ENCODE peak calls at places on chromosome 4, in nine cellular contexts. A, W, I, G, E, X, Z, F and U are unnamed samples.

GRCh38 chr4:8191136-8191747 is 7.8 kb upstream of the SH3TC1 start:
- DNase-seq in E (peak), I (peak), X (no peak), F (no peak), G (peak), A (peak), W (peak), Z (peak), U (peak)

GRCh38 chr4:101211146-101211553 is 136.2 kb downstream of the PPP3CA start:
- DNase-seq in F (no peak), E (peak), Z (no peak), A (peak), X (no peak), W (no peak), I (no peak), G (no peak), U (no peak)

GRCh38 chr4:160523236-160523635 is 1420.4 kb downstream of the RAPGEF2 start:
- DNase-seq in E (peak), Z (no peak), G (no peak), X (no peak), A (no peak), I (no peak), W (no peak), F (no peak), U (no peak)

GRCh38 chr4:115454228-115454627 is 340.8 kb upstream of the NDST4 start:
- DNase-seq in X (no peak), G (no peak), W (no peak), Z (no peak), E (no peak), A (no peak), F (no peak), I (no peak), U (no peak)

GRCh38 chr4:52963976-52964375 is 101.9 kb downstream of the RASL11B start:
- DNase-seq in W (no peak), E (no peak), A (no peak), G (no peak), X (no peak), Z (no peak), F (no peak), I (no peak), U (no peak)

GRCh38 chr4:61657016-61657415 is 456.9 kb downstream of the ADGRL3 start:
- DNase-seq in A (no peak), W (no peak), G (no peak), F (no peak), X (no peak), I (no peak), Z (no peak), E (no peak), U (no peak)

GRCh38 chr4:26931961-26932360 is 71.3 kb downstream of the STIM2 start:
- DNase-seq in E (peak), F (no peak), A (no peak), Z (no peak), I (no peak), W (no peak), X (no peak), G (no peak), U (no peak)

GRCh38 chr4:151540728-151541437 is 131.9 kb downstream of the FHIP1A start:
- DNase-seq in W (no peak), E (peak), A (peak), Z (peak), G (no peak), X (no peak), I (no peak), F (no peak), U (no peak)

GRCh38 chr4:140637836-140638235 is 69.1 kb upstream of the UCP1 start:
- DNase-seq in E (peak), X (no peak), F (peak), A (no peak), I (no peak), W (no peak), Z (no peak), G (no peak), U (peak)

GRCh38 chr4:26197018-26197779 is 123.6 kb upstream of the RBPJ start:
- DNase-seq in Z (no peak), A (peak), I (peak), F (no peak), X (no peak), E (peak), G (peak), W (no peak), U (peak)

GRCh38 chr4:8202526-8203375 is 3.7 kb downstream of the SH3TC1 start:
- DNase-seq in A (no peak), F (no peak), W (no peak), X (no peak), E (no peak), G (no peak), I (no peak), Z (no peak), U (no peak)

GRCh38 chr4:24473309-24473721 is 111.0 kb downstream of the DHX15 start:
- DNase-seq in F (peak), X (peak), I (no peak), E (peak), A (peak), W (no peak), Z (peak), G (peak), U (peak)

GRCh38 chr4:17781072-17781830 is at the start of gene FAM184B:
- DNase-seq in G (peak), A (peak), W (no peak), X (peak), I (no peak), Z (no peak), E (peak), F (peak), U (no peak)

GRCh38 chr4:94390804-94391410 is 48.3 kb upstream of the HPGDS start:
- DNase-seq in W (no peak), I (no peak), E (no peak), Z (no peak), X (no peak), F (no peak), G (no peak), A (no peak), U (peak)

GRCh38 chr4:123291329-123291728 is 105.3 kb upstream of the SPRY1 start:
- DNase-seq in G (no peak), A (no peak), E (no peak), X (no peak), W (no peak), Z (no peak), F (no peak), I (no peak), U (no peak)

GRCh38 chr4:61817071-61817470 is 616.9 kb downstream of the ADGRL3 start:
- DNase-seq in E (no peak), Z (no peak), F (no peak), I (no peak), X (no peak), W (no peak), G (no peak), A (no peak), U (no peak)

GRCh38 chr4:111399523-111400135 is 745.6 kb upstream of the FAM241A start:
- DNase-seq in Z (no peak), W (no peak), G (no peak), F (no peak), I (no peak), E (peak), X (no peak), A (peak), U (no peak)

GRCh38 chr4:174714393-174715211 is 114.4 kb downstream of the GLRA3 start:
- DNase-seq in A (peak), G (no peak), W (no peak), E (peak), F (peak), I (peak), X (no peak), Z (no peak), U (peak)

GRCh38 chr4:82780398-82781231 is 18.0 kb downstream of the SCD5 start:
- DNase-seq in W (peak), A (peak), G (peak), Z (peak), F (peak), I (peak), X (peak), E (peak), U (no peak)

GRCh38 chr4:62256469-62256868 is 1056.3 kb downstream of the ADGRL3 start:
- DNase-seq in E (no peak), I (no peak), X (no peak), Z (no peak), G (no peak), A (no peak), F (no peak), W (no peak), U (no peak)

GRCh38 chr4:73586040-73586439 is 34.2 kb downstream of the RASSF6 start:
- DNase-seq in F (no peak), G (no peak), A (no peak), E (no peak), I (no peak), X (no peak), W (no peak), Z (no peak), U (no peak)

GRCh38 chr4:125390727-125391126 is 76.0 kb downstream of the FAT4 start:
- DNase-seq in W (no peak), Z (no peak), E (peak), I (no peak), G (no peak), X (no peak), A (no peak), F (no peak), U (no peak)

GRCh38 chr4:102553982-102554381 is 52.8 kb downstream of the NFKB1 start:
- DNase-seq in F (no peak), A (no peak), E (peak), Z (no peak), W (no peak), G (no peak), I (no peak), X (no peak), U (no peak)

GRCh38 chr4:102439835-102440234 is 61.3 kb upstream of the NFKB1 start:
- DNase-seq in W (no peak), I (no peak), A (peak), Z (peak), E (peak), X (no peak), F (peak), G (no peak), U (no peak)

GRCh38 chr4:108352664-108353308 is 184.1 kb upstream of the LEF1 start:
- DNase-seq in F (no peak), G (no peak), A (no peak), E (no peak), W (no peak), X (no peak), Z (no peak), I (no peak), U (no peak)

GRCh38 chr4:140092094-140092820 is 61.7 kb downstream of the MAML3 start:
- DNase-seq in F (peak), I (peak), Z (no peak), A (no peak), E (peak), X (peak), W (no peak), G (no peak), U (no peak)

GRCh38 chr4:173014113-173014558 is 154.5 kb upstream of the GALNT7 start:
- DNase-seq in E (peak), X (no peak), Z (peak), W (no peak), G (no peak), F (peak), A (peak), I (no peak), U (no peak)

GRCh38 chr4:70838400-70838971 is 1.2 kb downstream of the GRSF1 start:
- DNase-seq in I (no peak), F (no peak), E (peak), A (peak), G (no peak), W (no peak), X (no peak), Z (peak), U (no peak)

GRCh38 chr4:70842761-70843435 is 3.2 kb upstream of the GRSF1 start:
- DNase-seq in W (no peak), Z (no peak), E (no peak), I (no peak), F (no peak), X (no peak), A (no peak), G (peak), U (peak)

GRCh38 chr4:70841951-70842350 is 2.3 kb upstream of the GRSF1 start:
- DNase-seq in F (peak), E (no peak), X (no peak), I (no peak), A (no peak), W (no peak), G (no peak), Z (no peak), U (no peak)

GRCh38 chr4:70838972-70839536 is 636 bp downstream of the GRSF1 start:
- DNase-seq in X (peak), E (peak), Z (peak), W (peak), G (peak), A (peak), I (peak), F (peak), U (peak)

GRCh38 chr4:70839537-70840093 is at the start of gene GRSF1:
- DNase-seq in Z (peak), A (peak), X (peak), E (peak), G (peak), W (peak), F (peak), I (peak), U (peak)
- TF ChIP-seq CTCF in Z (no peak), A (no peak), X (no peak), E (no peak), G (no peak), W (no peak), F (no peak), I (peak), U (peak)

GRCh38 chr4:138919094-138919936 is 96.3 kb upstream of the NOCT start:
- DNase-seq in E (peak), I (peak), A (peak), W (peak), Z (peak), F (peak), X (peak), G (no peak), U (no peak)
- TF ChIP-seq CTCF in E (peak), I (peak), A (peak), W (peak), Z (peak), F (peak), X (peak), G (peak), U (peak)

GRCh38 chr4:84239278-84239845 is 259.7 kb downstream of the NKX6-1 start:
- DNase-seq in X (no peak), A (no peak), G (no peak), I (no peak), F (no peak), E (no peak), Z (no peak), W (no peak), U (no peak)
- TF ChIP-seq CTCF in X (no peak), A (no peak), G (no peak), I (no peak), F (no peak), E (no peak), Z (no peak), W (no peak), U (no peak)

GRCh38 chr4:167544391-167544790 is 310.1 kb upstream of the SPOCK3 start:
- DNase-seq in E (peak), X (no peak), Z (no peak), A (peak), G (no peak), F (no peak), I (no peak), W (no peak), U (no peak)
- TF ChIP-seq CTCF in E (no peak), X (no peak), Z (no peak), A (no peak), G (no peak), F (no peak), I (no peak), W (no peak), U (no peak)

DNA sequence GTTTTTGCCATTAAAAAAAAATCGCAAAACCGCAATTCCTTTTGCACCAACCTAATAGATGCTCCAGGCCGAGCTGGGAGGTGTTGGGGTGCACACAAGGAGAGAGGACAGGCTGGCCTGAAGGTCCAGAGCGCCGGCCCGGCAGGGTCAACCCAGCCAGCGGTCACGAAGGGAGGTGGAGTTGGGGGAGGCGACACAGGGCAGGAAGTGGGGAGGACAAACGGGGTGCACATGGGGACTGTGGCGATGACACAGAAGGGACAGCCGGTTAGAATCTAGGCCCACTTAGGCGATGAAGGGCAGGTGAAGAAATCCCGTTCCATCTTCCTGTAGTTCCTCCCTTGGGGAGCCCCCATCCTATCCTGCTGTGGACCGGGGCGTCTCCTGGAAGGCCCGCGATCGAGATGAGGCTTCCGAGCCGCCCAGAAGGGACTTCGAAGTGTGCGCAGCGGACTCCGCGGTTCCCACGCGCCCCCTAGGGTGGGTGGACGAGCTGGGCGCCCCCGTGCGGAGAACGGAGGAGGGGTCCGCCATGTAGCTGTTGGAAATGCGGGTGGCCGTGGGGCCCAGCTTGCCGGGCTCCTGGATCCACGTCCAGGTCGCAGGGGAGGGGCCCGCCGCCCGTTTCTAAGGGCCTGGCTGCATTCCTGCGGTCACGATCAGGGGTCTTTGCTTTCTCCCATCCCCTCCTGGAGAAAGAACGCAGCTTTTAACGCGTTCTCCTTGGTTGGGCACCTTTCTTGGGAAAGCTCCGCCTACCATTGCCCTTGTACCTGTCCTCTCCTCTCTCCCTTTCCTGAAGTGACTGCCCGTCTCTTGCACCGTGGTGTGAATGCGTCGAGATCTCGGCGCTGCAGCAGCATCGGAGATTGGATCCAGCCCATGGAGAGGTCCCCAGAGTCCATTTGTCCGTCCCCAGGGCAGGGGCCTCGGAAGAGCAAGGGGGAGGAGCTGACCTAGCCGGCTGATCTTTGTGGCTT is 17.0 kb upstream of the HPF1 start:
- DNase-seq in F (peak), I (no peak), A (no peak), X (peak), Z (no peak), G (peak), W (no peak), E (no peak), U (no peak)
- TF ChIP-seq CTCF in F (peak), I (no peak), A (peak), X (no peak), Z (no peak), G (no peak), W (no peak), E (peak), U (peak)

DNA sequence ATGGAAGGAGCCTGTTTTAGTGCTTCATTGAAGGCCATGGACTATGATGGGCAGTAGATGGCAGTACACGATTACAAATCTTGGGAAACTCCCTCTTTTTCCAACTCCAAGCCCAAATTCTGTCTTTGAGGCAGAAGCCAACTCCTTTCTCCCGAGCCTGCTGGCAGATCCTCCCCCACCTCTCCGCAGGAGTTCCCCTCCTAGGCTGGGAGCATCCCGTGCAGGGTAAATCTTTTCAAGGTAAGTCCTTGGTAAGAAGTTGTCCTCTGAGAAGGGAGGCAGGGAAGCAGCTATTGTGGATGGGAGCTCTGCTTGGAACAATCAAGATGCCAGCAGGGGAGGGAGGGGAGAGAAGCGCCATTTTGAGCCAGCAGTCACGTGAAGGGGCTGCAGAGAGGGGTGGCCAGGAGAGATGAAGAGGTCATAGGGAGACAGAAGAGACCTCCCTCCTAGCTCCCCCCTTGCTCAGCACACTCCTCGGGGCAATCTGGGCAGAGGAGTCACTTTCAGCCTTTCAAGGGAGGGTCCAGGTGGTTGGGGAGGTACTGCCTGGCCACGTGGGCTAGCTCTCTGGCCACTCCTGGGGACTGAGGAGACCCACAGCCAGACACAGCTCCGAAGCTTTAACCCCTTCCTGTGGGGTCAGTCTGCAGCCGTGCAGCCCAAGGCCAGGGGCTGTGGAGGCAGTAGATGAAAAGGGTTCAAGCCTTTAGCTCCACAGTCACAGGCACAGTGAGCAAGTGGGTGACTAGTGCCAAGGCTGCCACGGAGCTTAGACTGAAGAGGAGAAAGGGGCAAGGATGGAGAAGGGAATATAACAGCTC is 9.6 kb downstream of the CC2D2A start:
- DNase-seq in F (peak), E (peak), Z (peak), A (peak), I (peak), X (peak), G (peak), W (peak), U (peak)
- TF ChIP-seq CTCF in F (peak), E (peak), Z (peak), A (peak), I (peak), X (peak), G (peak), W (peak), U (peak)

DNA sequence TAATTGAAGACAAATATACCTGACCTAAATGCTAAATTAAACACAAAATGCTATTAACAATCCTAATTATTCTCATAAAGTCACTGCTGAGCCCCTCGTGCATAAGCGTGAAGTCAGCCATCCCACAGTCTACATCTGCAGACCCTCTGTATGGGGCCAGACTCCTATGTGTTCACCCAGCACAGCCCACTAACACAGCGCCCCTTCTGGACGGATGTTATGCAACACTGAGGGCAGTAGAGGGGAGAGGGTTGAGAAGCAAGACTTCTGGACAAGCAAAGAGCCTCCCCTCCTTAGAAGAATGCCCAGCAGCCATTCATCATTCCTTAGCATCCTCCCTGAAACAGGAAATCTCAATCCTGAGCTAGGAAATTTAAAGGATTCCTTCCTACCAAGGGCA is 7.9 kb downstream of the TRPC3 start:
- DNase-seq in E (no peak), G (no peak), I (no peak), A (no peak), Z (no peak), W (no peak), F (no peak), X (no peak), U (no peak)
- TF ChIP-seq CTCF in E (peak), G (peak), I (no peak), A (peak), Z (no peak), W (no peak), F (no peak), X (no peak), U (peak)

GRCh38 chr4:23016981-23017380 is 324.2 kb downstream of the GBA3 start:
- DNase-seq in W (no peak), A (no peak), Z (no peak), I (no peak), X (no peak), G (no peak), F (no peak), E (no peak), U (no peak)
- TF ChIP-seq CTCF in W (no peak), A (no peak), Z (no peak), I (no peak), X (no peak), G (no peak), F (no peak), E (no peak), U (no peak)

GRCh38 chr4:92090887-92091286 is 212.9 kb upstream of the GRID2 start:
- DNase-seq in Z (no peak), W (no peak), F (no peak), I (no peak), A (no peak), X (no peak), E (no peak), G (no peak), U (no peak)

GRCh38 chr4:92091335-92091734 is 212.4 kb upstream of the GRID2 start:
- DNase-seq in A (no peak), F (no peak), G (no peak), E (no peak), X (no peak), W (no peak), I (no peak), Z (no peak), U (no peak)
- TF ChIP-seq CTCF in A (no peak), F (no peak), G (no peak), E (no peak), X (no peak), W (no peak), I (no peak), Z (no peak), U (no peak)